ENCODE peak calls at places on chromosomes 12 and 14, in five cellular contexts. Y, O, C, Q and M are unnamed samples. For H3K27me3, the result is how much of the 10 kb centered on the place peaks cover.

GRCh38 chr12:71846322-71846940 is 6.9 kb downstream of the TBC1D15 start:
- DNase-seq in Y (no peak), O (no peak), C (peak), Q (no peak), M (no peak)

GRCh38 chr12:85866929-85867776 is 6.9 kb upstream of the NTS start:
- DNase-seq in Y (no peak), O (no peak), C (peak), Q (no peak), M (peak)

GRCh38 chr12:112314981-112315380 is 67.2 kb downstream of the HECTD4 start:
- DNase-seq in Y (no peak), O (no peak), C (no peak), Q (no peak), M (no peak)

GRCh38 chr14:21136024-21136423 is 19.8 kb downstream of the OR5AU1 start:
- DNase-seq in Y (no peak), O (no peak), C (peak), Q (no peak), M (no peak)

GRCh38 chr12:91155990-91156389 is 26.6 kb downstream of the DCN start:
- DNase-seq in Y (no peak), O (no peak), C (no peak), Q (no peak), M (no peak)

GRCh38 chr12:87127272-87127671 is 871.1 kb upstream of the MGAT4C start:
- DNase-seq in Y (no peak), O (no peak), C (no peak), Q (no peak), M (no peak)

GRCh38 chr12:117671734-117672133 is 297.1 kb downstream of the KSR2 start:
- DNase-seq in Y (no peak), O (no peak), C (peak), Q (no peak), M (no peak)

GRCh38 chr12:123055281-123055766 is 74.8 kb downstream of the ARL6IP4 start:
- DNase-seq in Y (no peak), O (no peak), C (no peak), Q (no peak), M (no peak)

GRCh38 chr12:56628671-56629458 is 1.3 kb downstream of the BAZ2A start:
- DNase-seq in Y (peak), O (peak), C (peak), Q (peak), M (peak)

GRCh38 chr12:55068416-55069010 is 48.7 kb downstream of the NEUROD4 start:
- DNase-seq in Y (no peak), O (no peak), C (peak), Q (no peak), M (peak)

GRCh38 chr12:49527361-49528130 is 11.3 kb upstream of the KCNH3 start:
- DNase-seq in Y (no peak), O (peak), C (no peak), Q (no peak), M (no peak)

GRCh38 chr14:105499256-105500035 is 8.4 kb downstream of the TEDC1 start:
- DNase-seq in Y (peak), O (no peak), C (peak), Q (no peak), M (no peak)

GRCh38 chr12:95998611-95999300 is 2.6 kb upstream of the HAL start:
- DNase-seq in Y (no peak), O (no peak), C (peak), Q (peak), M (peak)

GRCh38 chr12:19572920-19573558 is 133.7 kb downstream of the AEBP2 start:
- DNase-seq in Y (no peak), O (no peak), C (peak), Q (peak), M (no peak)

GRCh38 chr12:98123186-98123585 is 392.2 kb upstream of the TMPO start:
- DNase-seq in Y (no peak), O (no peak), C (no peak), Q (no peak), M (no peak)

GRCh38 chr14:68554231-68554630 is 238.6 kb downstream of the ZFP36L1 start:
- DNase-seq in Y (no peak), O (no peak), C (no peak), Q (no peak), M (no peak)

GRCh38 chr12:97556201-97556824 is 93.7 kb downstream of the RMST start:
- DNase-seq in Y (no peak), O (peak), C (peak), Q (no peak), M (no peak)

GRCh38 chr14:67618617-67619063 is 1.1 kb upstream of the ARG2 start:
- DNase-seq in Y (no peak), O (no peak), C (peak), Q (no peak), M (peak)

GRCh38 chr14:101456246-101457159 is 104.8 kb upstream of the DIO3 start:
- DNase-seq in Y (no peak), O (no peak), C (no peak), Q (no peak), M (no peak)

GRCh38 chr12:63917864-63918742 is 73.6 kb downstream of the SRGAP1 start:
- DNase-seq in Y (no peak), O (no peak), C (peak), Q (no peak), M (peak)

GRCh38 chr14:103443106-103443505 is 57.9 kb downstream of the MARK3 start:
- DNase-seq in Y (no peak), O (no peak), C (no peak), Q (no peak), M (no peak)

GRCh38 chr12:95977764-95978305 is 18.3 kb downstream of the HAL start:
- DNase-seq in Y (no peak), O (no peak), C (no peak), Q (no peak), M (no peak)

GRCh38 chr14:106665814-106666213 is 1139.4 kb downstream of the TMEM121 start:
- DNase-seq in Y (no peak), O (no peak), C (no peak), Q (no peak), M (no peak)

GRCh38 chr12:128607606-128608005 is 216.2 kb downstream of the SLC15A4 start:
- DNase-seq in Y (no peak), O (no peak), C (no peak), Q (no peak), M (no peak)

GRCh38 chr14:60090864-60091519 is 731 bp upstream of the PCNX4 start:
- DNase-seq in Y (peak), O (peak), C (no peak), Q (peak), M (peak)

GRCh38 chr12:107449891-107450290 is 235.7 kb upstream of the PWP1 start:
- DNase-seq in Y (no peak), O (no peak), C (no peak), Q (no peak), M (no peak)

GRCh38 chr14:99724196-99724891 is 40.2 kb downstream of the CYP46A1 start:
- DNase-seq in Y (no peak), O (no peak), C (no peak), Q (no peak), M (no peak)

GRCh38 chr12:69438539-69438938 is 31.6 kb upstream of the FRS2 start:
- DNase-seq in Y (no peak), O (no peak), C (no peak), Q (no peak), M (no peak)

GRCh38 chr12:56803750-56804149 is 40.6 kb downstream of the HSD17B6 start:
- DNase-seq in Y (no peak), O (no peak), C (no peak), Q (no peak), M (no peak)

GRCh38 chr14:82915381-82915780 is 1381.7 kb upstream of the SEL1L start:
- DNase-seq in Y (no peak), O (no peak), C (no peak), Q (no peak), M (no peak)

GRCh38 chr12:16588812-16589211 is 17.1 kb downstream of the LMO3 start:
- DNase-seq in Y (no peak), O (no peak), C (no peak), Q (no peak), M (no peak)

GRCh38 chr14:24680516-24680915 is 46.5 kb upstream of the GZMB start:
- DNase-seq in Y (no peak), O (no peak), C (no peak), Q (no peak), M (no peak)

GRCh38 chr14:77474763-77475162 is 16.9 kb downstream of the AHSA1 start:
- DNase-seq in Y (no peak), O (no peak), C (no peak), Q (no peak), M (no peak)

GRCh38 chr14:30283822-30284446 is 275.0 kb upstream of the G2E3 start:
- DNase-seq in Y (no peak), O (no peak), C (peak), Q (no peak), M (peak)

GRCh38 chr14:69376439-69376838 is 21.7 kb downstream of the ERH start:
- DNase-seq in Y (no peak), O (no peak), C (peak), Q (no peak), M (no peak)

GRCh38 chr14:99249389-99249788 is 22.6 kb downstream of the BCL11B start:
- DNase-seq in Y (no peak), O (no peak), C (no peak), Q (no peak), M (no peak)

GRCh38 chr12:108989381-108989780 is 31.5 kb downstream of the SVOP start:
- DNase-seq in Y (no peak), O (no peak), C (no peak), Q (no peak), M (no peak)

GRCh38 chr12:109963743-109964429 is 32.3 kb downstream of the GIT2 start:
- DNase-seq in Y (no peak), O (no peak), C (no peak), Q (peak), M (no peak)

DNA sequence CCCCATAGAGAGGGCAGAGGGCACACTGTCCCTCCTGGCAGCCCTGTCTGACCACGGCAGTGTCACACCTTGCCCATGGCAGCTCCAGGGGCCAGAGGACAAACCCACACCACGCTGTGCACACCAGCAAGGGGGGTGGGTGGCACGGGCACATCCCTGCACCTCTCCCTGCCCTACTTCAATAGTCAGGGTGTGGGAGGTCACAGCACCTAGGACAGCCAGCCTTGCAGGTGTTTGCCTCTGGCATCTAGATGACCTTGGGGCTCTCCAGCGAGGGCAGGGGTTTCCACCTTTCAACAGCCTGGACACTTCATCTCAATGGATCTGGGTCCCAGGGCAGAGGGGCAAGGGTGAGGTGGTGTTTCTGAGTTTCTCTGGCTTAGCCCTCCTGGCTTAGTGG is 69.2 kb downstream of the LGMN start:
- DNase-seq in Y (no peak), O (no peak), C (no peak), Q (no peak), M (no peak)
- H3K27me3 ChIP-seq in Y (under half), O (under half), C (under half), Q (under half), M (under half)

GRCh38 chr12:12725086-12725955 is 8.2 kb downstream of the CDKN1B start:
- DNase-seq in Y (peak), O (peak), C (peak), Q (peak), M (peak)

GRCh38 chr12:12722351-12723146 is 5.4 kb downstream of the CDKN1B start:
- DNase-seq in Y (no peak), O (no peak), C (no peak), Q (no peak), M (no peak)

GRCh38 chr12:12724421-12725085 is 7.4 kb downstream of the CDKN1B start:
- DNase-seq in Y (no peak), O (no peak), C (no peak), Q (no peak), M (no peak)

GRCh38 chr12:12723147-12723680 is 6.0 kb downstream of the CDKN1B start:
- DNase-seq in Y (no peak), O (no peak), C (no peak), Q (no peak), M (no peak)

DNA sequence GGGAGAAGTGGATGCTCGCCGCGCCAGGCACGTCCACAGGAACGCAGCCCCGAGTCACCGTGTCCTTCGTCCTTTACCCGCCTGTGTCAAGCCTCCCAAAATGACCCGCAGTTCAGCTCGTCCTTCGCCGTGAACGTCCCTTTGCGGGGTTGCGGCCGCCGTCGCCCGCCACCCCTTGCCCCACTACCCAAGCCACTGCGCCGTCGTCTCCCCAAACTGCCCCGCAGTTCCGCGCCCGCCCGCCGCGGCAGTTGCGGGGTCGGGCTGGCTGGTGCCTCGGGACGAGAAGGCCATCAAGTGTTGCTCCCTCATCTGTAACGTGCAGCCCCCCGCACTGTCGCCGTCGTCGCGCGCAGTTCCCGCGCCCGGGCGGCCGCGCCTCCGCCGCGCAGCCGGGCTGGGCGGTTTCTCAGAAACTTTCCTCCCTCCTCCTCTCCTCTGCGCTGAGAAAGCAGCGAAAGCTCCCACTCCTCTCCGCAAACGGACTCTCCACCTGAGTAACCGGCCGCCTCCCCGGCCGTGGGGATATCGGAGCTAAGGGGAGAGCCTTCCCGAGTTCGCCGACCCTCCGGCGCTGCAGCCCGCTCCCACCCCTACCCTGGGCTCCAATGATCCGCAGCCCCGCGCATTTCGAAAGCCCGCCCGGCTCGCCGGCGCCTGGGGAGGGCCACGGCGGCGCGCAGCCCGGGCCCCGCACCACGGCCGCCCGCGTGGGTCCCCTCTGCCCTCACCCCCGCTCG is 6.7 kb downstream of the CDKN1B start:
- DNase-seq in Y (no peak), O (peak), C (no peak), Q (peak), M (no peak)
- TF ChIP-seq EP300 in Y (no peak), O (no peak), C (no peak), Q (no peak), M (no peak)

DNA sequence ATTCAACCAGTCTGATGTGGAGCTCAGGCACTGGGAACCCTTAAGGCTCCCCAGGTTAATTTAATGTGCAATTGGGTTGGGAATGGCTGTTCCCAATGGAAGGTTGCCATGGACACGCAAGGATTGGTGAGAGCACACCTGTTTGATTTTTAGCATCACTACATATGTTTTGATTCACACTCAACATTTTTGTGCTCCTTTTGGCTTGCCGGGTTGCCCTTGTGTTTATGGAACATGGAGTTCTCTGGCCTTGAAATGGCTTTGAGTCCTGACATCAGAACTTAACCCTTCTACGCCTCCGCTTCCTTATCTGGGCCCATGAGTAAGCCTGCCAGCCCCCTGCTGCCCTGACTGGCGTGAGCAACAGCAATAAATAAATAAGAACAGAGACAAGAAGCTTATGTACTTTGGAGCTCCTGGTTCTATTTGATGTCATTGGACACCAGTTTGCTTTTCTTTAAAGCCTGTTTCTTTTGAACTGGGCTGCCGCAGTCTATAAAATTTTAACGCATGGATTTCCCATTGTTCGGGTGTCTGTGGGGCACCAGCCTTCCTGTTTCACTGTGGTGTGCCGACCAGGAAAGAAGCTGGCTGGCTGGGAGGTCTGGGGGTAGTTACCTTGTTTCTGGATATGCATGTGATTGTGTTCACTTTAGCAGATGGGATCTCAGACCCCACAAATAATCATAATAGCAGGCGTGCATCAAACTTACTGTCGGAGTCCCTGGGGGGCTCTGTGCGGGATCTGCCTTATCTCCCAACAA is 27.9 kb downstream of the TBX3 start:
- DNase-seq in Y (no peak), O (no peak), C (peak), Q (no peak), M (no peak)
- H3K27ac ChIP-seq in Y (no peak), O (no peak), C (peak), Q (no peak), M (no peak)

DNA sequence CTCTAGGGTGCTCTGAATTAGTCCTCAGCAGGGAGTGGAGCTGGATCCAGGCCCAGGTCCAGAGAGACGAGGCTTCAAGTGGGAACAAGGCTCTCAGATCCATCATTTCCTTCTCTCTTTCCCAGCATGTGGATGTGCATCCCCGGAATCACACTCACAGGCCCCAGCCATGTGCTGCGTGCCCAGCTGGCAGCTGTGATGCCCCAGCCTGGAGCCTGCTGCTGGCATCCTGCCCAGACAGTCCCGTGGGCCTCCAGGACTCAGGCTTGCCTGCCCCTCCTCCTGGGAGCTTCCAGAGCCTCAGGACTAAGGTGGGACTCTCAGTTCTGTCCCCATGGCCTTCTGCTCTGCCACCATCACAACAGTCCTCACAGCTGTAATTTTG is 6.2 kb upstream of the KRT84 start:
- DNase-seq in Y (no peak), O (peak), C (no peak), Q (peak), M (no peak)
- H3K27me3 ChIP-seq in Y (under half), O (under half), C (under half), Q (under half), M (under half)

DNA sequence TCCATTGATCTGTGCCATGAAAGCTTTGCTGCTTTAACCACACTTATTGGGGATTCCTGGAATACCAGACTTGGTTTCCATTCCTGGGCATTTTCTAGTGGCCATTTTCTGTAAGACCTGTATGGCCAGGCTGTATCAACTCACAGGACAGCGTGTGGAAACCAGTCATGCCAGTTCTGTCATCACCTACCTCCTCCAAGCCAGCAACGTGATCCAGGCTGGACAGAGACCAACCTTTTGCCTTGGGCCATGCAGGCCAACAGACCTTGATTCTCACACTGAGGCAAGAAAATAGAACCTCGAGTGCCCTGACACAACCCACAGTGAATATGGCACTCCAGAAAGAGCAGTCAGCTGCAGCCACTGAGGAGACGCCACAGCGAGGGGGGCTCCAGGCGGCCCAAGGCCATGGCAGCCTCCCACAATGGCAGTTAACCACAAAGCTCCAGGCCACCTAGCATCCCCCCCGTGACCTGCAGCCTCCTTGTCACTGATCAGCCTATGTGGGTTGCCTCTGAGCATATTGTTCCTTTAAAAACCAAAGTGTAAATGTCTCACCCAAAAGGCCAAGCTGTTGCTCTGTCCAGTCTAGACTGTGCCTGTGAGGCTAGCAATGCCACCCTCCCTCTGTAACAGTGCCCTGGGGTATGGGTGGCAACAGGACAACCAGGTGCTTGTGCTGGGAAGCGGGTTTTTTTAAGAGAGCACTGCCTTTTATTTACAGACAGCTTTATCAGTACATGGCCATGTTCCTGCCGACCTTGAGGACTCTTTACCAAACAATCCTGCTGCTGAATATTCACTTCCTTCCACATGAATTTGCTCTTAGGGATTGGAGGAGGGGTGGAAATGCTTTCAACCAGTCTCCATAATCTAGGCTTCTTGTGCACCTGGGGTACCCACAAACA is 168.7 kb upstream of the HIF1A start:
- DNase-seq in Y (no peak), O (peak), C (peak), Q (no peak), M (no peak)
- TF ChIP-seq EP300 in Y (no peak), O (no peak), C (peak), Q (no peak), M (no peak)